ENCODE peak calls at places on chromosomes 11 and 22, in seven cellular contexts. One of them, this sample, is unnamed.

GRCh38 chr22:21038405-21038804 is 6.0 kb upstream of the SLC7A4 start:
- DNase-seq in HFFc6: peak
- DNase-seq in C1 segment of cervical spinal cord: no peak
- DNase-seq in HuH-7: no peak
- DNase-seq in occipital lobe: no peak
- DNase-seq in left ventricle myocardium inferior: no peak
- DNase-seq in stimulated activated naive B cell treated with anti-CD40 and anti-IgM and Interleukin-4, amounts not matched to agents 10 μg/mL and 1 μg/mL and 100 μg/mL, for 72 hours: no peak
- DNase-seq in this sample: peak

GRCh38 chr11:115334932-115335788 is 169.1 kb downstream of the CADM1 start:
- DNase-seq in HFFc6: peak
- DNase-seq in C1 segment of cervical spinal cord: no peak
- DNase-seq in HuH-7: peak
- DNase-seq in occipital lobe: no peak
- DNase-seq in left ventricle myocardium inferior: no peak
- DNase-seq in stimulated activated naive B cell treated with anti-CD40 and anti-IgM and Interleukin-4, amounts not matched to agents 10 μg/mL and 1 μg/mL and 100 μg/mL, for 72 hours: no peak
- DNase-seq in this sample: peak

GRCh38 chr11:46247664-46248063 is 29.8 kb upstream of the CREB3L1 start:
- DNase-seq in HFFc6: no peak
- DNase-seq in C1 segment of cervical spinal cord: no peak
- DNase-seq in HuH-7: peak
- DNase-seq in occipital lobe: no peak
- DNase-seq in left ventricle myocardium inferior: no peak
- DNase-seq in stimulated activated naive B cell treated with anti-CD40 and anti-IgM and Interleukin-4, amounts not matched to agents 10 μg/mL and 1 μg/mL and 100 μg/mL, for 72 hours: no peak
- DNase-seq in this sample: peak

GRCh38 chr22:42742940-42743339 is 22.3 kb upstream of the A4GALT start:
- DNase-seq in HFFc6: no peak
- DNase-seq in C1 segment of cervical spinal cord: no peak
- DNase-seq in HuH-7: no peak
- DNase-seq in occipital lobe: no peak
- DNase-seq in left ventricle myocardium inferior: peak
- DNase-seq in stimulated activated naive B cell treated with anti-CD40 and anti-IgM and Interleukin-4, amounts not matched to agents 10 μg/mL and 1 μg/mL and 100 μg/mL, for 72 hours: no peak
- DNase-seq in this sample: peak

GRCh38 chr11:84247931-84248330 is 961.8 kb upstream of the CCDC90B start:
- DNase-seq in HFFc6: no peak
- DNase-seq in C1 segment of cervical spinal cord: no peak
- DNase-seq in HuH-7: no peak
- DNase-seq in occipital lobe: no peak
- DNase-seq in left ventricle myocardium inferior: no peak
- DNase-seq in stimulated activated naive B cell treated with anti-CD40 and anti-IgM and Interleukin-4, amounts not matched to agents 10 μg/mL and 1 μg/mL and 100 μg/mL, for 72 hours: no peak
- DNase-seq in this sample: no peak

GRCh38 chr22:26380072-26380471 is 49.0 kb upstream of the ASPHD2 start:
- DNase-seq in HFFc6: no peak
- DNase-seq in C1 segment of cervical spinal cord: no peak
- DNase-seq in HuH-7: no peak
- DNase-seq in occipital lobe: no peak
- DNase-seq in left ventricle myocardium inferior: no peak
- DNase-seq in stimulated activated naive B cell treated with anti-CD40 and anti-IgM and Interleukin-4, amounts not matched to agents 10 μg/mL and 1 μg/mL and 100 μg/mL, for 72 hours: no peak
- DNase-seq in this sample: no peak

GRCh38 chr11:116500833-116501622 is 271.8 kb downstream of the BUD13 start:
- DNase-seq in HFFc6: no peak
- DNase-seq in C1 segment of cervical spinal cord: peak
- DNase-seq in HuH-7: no peak
- DNase-seq in occipital lobe: no peak
- DNase-seq in left ventricle myocardium inferior: no peak
- DNase-seq in stimulated activated naive B cell treated with anti-CD40 and anti-IgM and Interleukin-4, amounts not matched to agents 10 μg/mL and 1 μg/mL and 100 μg/mL, for 72 hours: no peak
- DNase-seq in this sample: no peak

GRCh38 chr22:43616645-43617044 is 195.5 kb downstream of the EFCAB6 start:
- DNase-seq in HFFc6: no peak
- DNase-seq in C1 segment of cervical spinal cord: no peak
- DNase-seq in HuH-7: no peak
- DNase-seq in occipital lobe: no peak
- DNase-seq in left ventricle myocardium inferior: no peak
- DNase-seq in stimulated activated naive B cell treated with anti-CD40 and anti-IgM and Interleukin-4, amounts not matched to agents 10 μg/mL and 1 μg/mL and 100 μg/mL, for 72 hours: no peak
- DNase-seq in this sample: no peak

GRCh38 chr11:64854534-64855502 is 10.4 kb upstream of the CDC42BPG start:
- DNase-seq in HFFc6: peak
- DNase-seq in C1 segment of cervical spinal cord: no peak
- DNase-seq in HuH-7: no peak
- DNase-seq in occipital lobe: no peak
- DNase-seq in left ventricle myocardium inferior: peak
- DNase-seq in stimulated activated naive B cell treated with anti-CD40 and anti-IgM and Interleukin-4, amounts not matched to agents 10 μg/mL and 1 μg/mL and 100 μg/mL, for 72 hours: no peak
- DNase-seq in this sample: peak

GRCh38 chr11:79201637-79202347 is 239.0 kb downstream of the TENM4 start:
- DNase-seq in HFFc6: no peak
- DNase-seq in C1 segment of cervical spinal cord: no peak
- DNase-seq in HuH-7: no peak
- DNase-seq in occipital lobe: no peak
- DNase-seq in left ventricle myocardium inferior: no peak
- DNase-seq in stimulated activated naive B cell treated with anti-CD40 and anti-IgM and Interleukin-4, amounts not matched to agents 10 μg/mL and 1 μg/mL and 100 μg/mL, for 72 hours: no peak
- DNase-seq in this sample: no peak

GRCh38 chr22:47301820-47302475 is 539.5 kb downstream of the TBC1D22A start:
- DNase-seq in HFFc6: no peak
- DNase-seq in C1 segment of cervical spinal cord: no peak
- DNase-seq in HuH-7: no peak
- DNase-seq in occipital lobe: no peak
- DNase-seq in left ventricle myocardium inferior: no peak
- DNase-seq in stimulated activated naive B cell treated with anti-CD40 and anti-IgM and Interleukin-4, amounts not matched to agents 10 μg/mL and 1 μg/mL and 100 μg/mL, for 72 hours: no peak
- DNase-seq in this sample: no peak

GRCh38 chr11:71449596-71449995 is 1.4 kb upstream of the DHCR7 start:
- DNase-seq in HFFc6: no peak
- DNase-seq in C1 segment of cervical spinal cord: no peak
- DNase-seq in HuH-7: no peak
- DNase-seq in occipital lobe: no peak
- DNase-seq in left ventricle myocardium inferior: no peak
- DNase-seq in stimulated activated naive B cell treated with anti-CD40 and anti-IgM and Interleukin-4, amounts not matched to agents 10 μg/mL and 1 μg/mL and 100 μg/mL, for 72 hours: no peak
- DNase-seq in this sample: no peak

GRCh38 chr11:42631223-42631843 is 680.5 kb upstream of the API5 start:
- DNase-seq in HFFc6: peak
- DNase-seq in C1 segment of cervical spinal cord: no peak
- DNase-seq in HuH-7: peak
- DNase-seq in occipital lobe: no peak
- DNase-seq in left ventricle myocardium inferior: no peak
- DNase-seq in stimulated activated naive B cell treated with anti-CD40 and anti-IgM and Interleukin-4, amounts not matched to agents 10 μg/mL and 1 μg/mL and 100 μg/mL, for 72 hours: no peak
- DNase-seq in this sample: no peak

GRCh38 chr11:94544582-94544831 is 786 bp downstream of the FUT4 start:
- DNase-seq in HFFc6: no peak
- DNase-seq in C1 segment of cervical spinal cord: no peak
- DNase-seq in HuH-7: no peak
- DNase-seq in occipital lobe: no peak
- DNase-seq in left ventricle myocardium inferior: no peak
- DNase-seq in stimulated activated naive B cell treated with anti-CD40 and anti-IgM and Interleukin-4, amounts not matched to agents 10 μg/mL and 1 μg/mL and 100 μg/mL, for 72 hours: no peak
- DNase-seq in this sample: no peak

GRCh38 chr11:65429724-65430405 is 7.3 kb downstream of the NEAT1 start:
- DNase-seq in HFFc6: peak
- DNase-seq in C1 segment of cervical spinal cord: peak
- DNase-seq in HuH-7: no peak
- DNase-seq in occipital lobe: peak
- DNase-seq in left ventricle myocardium inferior: peak
- DNase-seq in stimulated activated naive B cell treated with anti-CD40 and anti-IgM and Interleukin-4, amounts not matched to agents 10 μg/mL and 1 μg/mL and 100 μg/mL, for 72 hours: no peak
- DNase-seq in this sample: no peak

GRCh38 chr11:2293396-2294339 is 8.1 kb downstream of the C11orf21 start:
- DNase-seq in HFFc6: no peak
- DNase-seq in C1 segment of cervical spinal cord: no peak
- DNase-seq in HuH-7: no peak
- DNase-seq in occipital lobe: no peak
- DNase-seq in left ventricle myocardium inferior: no peak
- DNase-seq in stimulated activated naive B cell treated with anti-CD40 and anti-IgM and Interleukin-4, amounts not matched to agents 10 μg/mL and 1 μg/mL and 100 μg/mL, for 72 hours: no peak
- DNase-seq in this sample: no peak

GRCh38 chr22:29335656-29336055 is 20.2 kb upstream of the RASL10A start:
- DNase-seq in HFFc6: no peak
- DNase-seq in C1 segment of cervical spinal cord: no peak
- DNase-seq in HuH-7: no peak
- DNase-seq in occipital lobe: no peak
- DNase-seq in left ventricle myocardium inferior: no peak
- DNase-seq in stimulated activated naive B cell treated with anti-CD40 and anti-IgM and Interleukin-4, amounts not matched to agents 10 μg/mL and 1 μg/mL and 100 μg/mL, for 72 hours: no peak
- DNase-seq in this sample: no peak

This sample was measured in foreskin fibroblast.